ENCODE peak calls at places on chromosome 12, in six cellular contexts. One of them, this sample, is unnamed.

GRCh38 chr12:47734725-47735480 is 9.6 kb upstream of the ENDOU start:
- DNase-seq in PC-9: no peak
- DNase-seq in PC-3: no peak
- DNase-seq in left lung: no peak
- DNase-seq in Peyer's patch: no peak
- DNase-seq in uterus: no peak
- DNase-seq in this sample: no peak

GRCh38 chr12:127230843-127231260 is 1036.1 kb upstream of the TMEM132C start:
- DNase-seq in PC-9: peak
- DNase-seq in PC-3: peak
- DNase-seq in left lung: no peak
- DNase-seq in Peyer's patch: no peak
- DNase-seq in uterus: no peak
- DNase-seq in this sample: no peak

GRCh38 chr12:127685476-127686234 is 581.3 kb upstream of the TMEM132C start:
- DNase-seq in PC-9: no peak
- DNase-seq in PC-3: no peak
- DNase-seq in left lung: no peak
- DNase-seq in Peyer's patch: no peak
- DNase-seq in uterus: no peak
- DNase-seq in this sample: no peak

GRCh38 chr12:24719293-24719721 is 229.6 kb downstream of the BCAT1 start:
- DNase-seq in PC-9: no peak
- DNase-seq in PC-3: no peak
- DNase-seq in left lung: no peak
- DNase-seq in Peyer's patch: no peak
- DNase-seq in uterus: no peak
- DNase-seq in this sample: no peak

GRCh38 chr12:12439636-12440035 is 82.8 kb downstream of the BORCS5 start:
- DNase-seq in PC-9: no peak
- DNase-seq in PC-3: peak
- DNase-seq in left lung: no peak
- DNase-seq in Peyer's patch: no peak
- DNase-seq in uterus: no peak
- DNase-seq in this sample: no peak

GRCh38 chr12:15688202-15688736 is 100.9 kb downstream of the EPS8 start:
- DNase-seq in PC-9: no peak
- DNase-seq in PC-3: no peak
- DNase-seq in left lung: peak
- DNase-seq in Peyer's patch: peak
- DNase-seq in uterus: no peak
- DNase-seq in this sample: peak

GRCh38 chr12:129959889-129960288 is 56.1 kb upstream of the TMEM132D start:
- DNase-seq in PC-9: no peak
- DNase-seq in PC-3: no peak
- DNase-seq in left lung: no peak
- DNase-seq in Peyer's patch: no peak
- DNase-seq in uterus: no peak
- DNase-seq in this sample: no peak

GRCh38 chr12:94769040-94769420 is 118.7 kb upstream of the TMCC3 start:
- DNase-seq in PC-9: no peak
- DNase-seq in PC-3: no peak
- DNase-seq in left lung: no peak
- DNase-seq in Peyer's patch: peak
- DNase-seq in uterus: no peak
- DNase-seq in this sample: no peak

GRCh38 chr12:27906658-27907473 is 65.7 kb downstream of the PTHLH start:
- DNase-seq in PC-9: no peak
- DNase-seq in PC-3: no peak
- DNase-seq in left lung: no peak
- DNase-seq in Peyer's patch: no peak
- DNase-seq in uterus: no peak
- DNase-seq in this sample: no peak

GRCh38 chr12:1533205-1533601 is 61.2 kb downstream of the FBXL14 start:
- DNase-seq in PC-9: no peak
- DNase-seq in PC-3: no peak
- DNase-seq in left lung: no peak
- DNase-seq in Peyer's patch: no peak
- DNase-seq in uterus: no peak
- DNase-seq in this sample: no peak

GRCh38 chr12:6306599-6307220 is 3.8 kb upstream of the PLEKHG6 start:
- DNase-seq in PC-9: peak
- DNase-seq in PC-3: no peak
- DNase-seq in left lung: no peak
- DNase-seq in Peyer's patch: no peak
- DNase-seq in uterus: no peak
- DNase-seq in this sample: no peak
- H3K27ac ChIP-seq in PC-9: no peak
- H3K27ac ChIP-seq in PC-3: no peak
- H3K27ac ChIP-seq in left lung: peak
- H3K27ac ChIP-seq in Peyer's patch: no peak
- H3K27ac ChIP-seq in uterus: no peak
- H3K27ac ChIP-seq in this sample: no peak

DNA sequence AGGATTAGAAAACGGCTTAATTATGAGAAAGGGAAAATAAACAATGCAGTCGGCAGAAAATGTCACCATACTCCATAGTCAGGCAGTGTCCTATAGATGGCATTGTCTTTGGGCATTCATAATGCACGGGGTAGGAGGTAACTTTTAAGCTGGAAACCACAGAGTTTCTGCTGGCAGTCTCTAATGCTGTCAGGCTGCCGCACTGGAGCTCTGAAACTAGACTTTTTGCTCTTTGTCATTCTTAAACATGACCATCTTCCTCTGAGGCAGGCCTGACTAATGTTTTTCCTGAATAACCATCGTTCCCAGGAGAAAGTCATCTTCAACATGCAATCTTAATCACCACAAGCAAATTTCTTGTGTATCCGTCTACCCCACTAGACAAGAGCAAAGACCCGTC is 108.8 kb downstream of the ETNK1 start:
- DNase-seq in PC-9: no peak
- DNase-seq in PC-3: no peak
- DNase-seq in left lung: no peak
- DNase-seq in Peyer's patch: no peak
- DNase-seq in uterus: no peak
- DNase-seq in this sample: no peak
- H3K4me3 ChIP-seq in PC-9: no peak
- H3K4me3 ChIP-seq in PC-3: no peak
- H3K4me3 ChIP-seq in left lung: no peak
- H3K4me3 ChIP-seq in Peyer's patch: no peak
- H3K4me3 ChIP-seq in uterus: no peak
- H3K4me3 ChIP-seq in this sample: no peak

DNA sequence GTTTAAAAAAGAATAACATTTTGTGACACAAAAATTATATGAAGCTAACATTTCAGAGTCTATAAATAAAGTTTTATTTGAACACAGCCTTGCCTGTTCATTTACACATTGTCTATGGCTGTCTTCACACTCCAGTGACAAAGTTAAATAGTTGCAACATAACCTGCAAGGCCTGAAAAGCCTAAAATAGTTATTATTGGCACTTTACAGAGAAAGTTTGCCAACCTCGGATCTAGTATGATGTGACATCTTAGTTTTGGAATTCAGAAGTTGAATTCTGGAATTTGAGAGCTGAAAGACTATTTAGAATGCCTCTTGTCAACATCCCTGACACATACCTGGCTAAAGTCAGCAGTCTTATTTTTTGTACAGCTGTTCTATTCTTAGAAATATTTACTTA is 68.3 kb downstream of the DYRK2 start:
- DNase-seq in PC-9: peak
- DNase-seq in PC-3: peak
- DNase-seq in left lung: no peak
- DNase-seq in Peyer's patch: no peak
- DNase-seq in uterus: no peak
- DNase-seq in this sample: no peak
- H3K27ac ChIP-seq in PC-9: peak
- H3K27ac ChIP-seq in PC-3: no peak
- H3K27ac ChIP-seq in left lung: no peak
- H3K27ac ChIP-seq in Peyer's patch: no peak
- H3K27ac ChIP-seq in uterus: no peak
- H3K27ac ChIP-seq in this sample: peak

GRCh38 chr12:90991952-90992465 is 12.8 kb downstream of the EPYC start:
- DNase-seq in PC-9: no peak
- DNase-seq in PC-3: no peak
- DNase-seq in left lung: no peak
- DNase-seq in Peyer's patch: no peak
- DNase-seq in uterus: no peak
- DNase-seq in this sample: no peak

GRCh38 chr12:90999946-91000345 is 4.8 kb downstream of the EPYC start:
- DNase-seq in PC-9: no peak
- DNase-seq in PC-3: peak
- DNase-seq in left lung: no peak
- DNase-seq in Peyer's patch: no peak
- DNase-seq in uterus: no peak
- DNase-seq in this sample: no peak

GRCh38 chr12:90989617-90990232 is 15.0 kb downstream of the EPYC start:
- DNase-seq in PC-9: no peak
- DNase-seq in PC-3: no peak
- DNase-seq in left lung: no peak
- DNase-seq in Peyer's patch: no peak
- DNase-seq in uterus: no peak
- DNase-seq in this sample: no peak

GRCh38 chr12:90999518-90999917 is 5.3 kb downstream of the EPYC start:
- DNase-seq in PC-9: no peak
- DNase-seq in PC-3: peak
- DNase-seq in left lung: no peak
- DNase-seq in Peyer's patch: no peak
- DNase-seq in uterus: no peak
- DNase-seq in this sample: no peak

GRCh38 chr12:90995041-90995440 is 9.7 kb downstream of the EPYC start:
- DNase-seq in PC-9: no peak
- DNase-seq in PC-3: no peak
- DNase-seq in left lung: no peak
- DNase-seq in Peyer's patch: no peak
- DNase-seq in uterus: no peak
- DNase-seq in this sample: no peak
- H3K4me3 ChIP-seq in PC-9: no peak
- H3K4me3 ChIP-seq in PC-3: no peak
- H3K4me3 ChIP-seq in left lung: no peak
- H3K4me3 ChIP-seq in Peyer's patch: no peak
- H3K4me3 ChIP-seq in uterus: no peak
- H3K4me3 ChIP-seq in this sample: no peak

GRCh38 chr12:124465473-124465872 is 101.9 kb downstream of the NCOR2 start:
- DNase-seq in PC-9: no peak
- DNase-seq in PC-3: no peak
- DNase-seq in left lung: no peak
- DNase-seq in Peyer's patch: no peak
- DNase-seq in uterus: no peak
- DNase-seq in this sample: no peak
- H3K27ac ChIP-seq in PC-9: no peak
- H3K27ac ChIP-seq in PC-3: no peak
- H3K27ac ChIP-seq in left lung: no peak
- H3K27ac ChIP-seq in Peyer's patch: peak
- H3K27ac ChIP-seq in uterus: no peak
- H3K27ac ChIP-seq in this sample: no peak

GRCh38 chr12:112904571-112904970 is 2.2 kb upstream of the OAS1 start:
- DNase-seq in PC-9: no peak
- DNase-seq in PC-3: peak
- DNase-seq in left lung: no peak
- DNase-seq in Peyer's patch: no peak
- DNase-seq in uterus: no peak
- DNase-seq in this sample: no peak

GRCh38 chr12:112905451-112906089 is 1.2 kb upstream of the OAS1 start:
- DNase-seq in PC-9: no peak
- DNase-seq in PC-3: peak
- DNase-seq in left lung: no peak
- DNase-seq in Peyer's patch: no peak
- DNase-seq in uterus: no peak
- DNase-seq in this sample: no peak

GRCh38 chr12:112908548-112908947 is 1.8 kb downstream of the OAS1 start:
- DNase-seq in PC-9: no peak
- DNase-seq in PC-3: no peak
- DNase-seq in left lung: no peak
- DNase-seq in Peyer's patch: no peak
- DNase-seq in uterus: no peak
- DNase-seq in this sample: no peak

GRCh38 chr12:112907415-112908157 is 824 bp downstream of the OAS1 start:
- DNase-seq in PC-9: no peak
- DNase-seq in PC-3: no peak
- DNase-seq in left lung: no peak
- DNase-seq in Peyer's patch: peak
- DNase-seq in uterus: no peak
- DNase-seq in this sample: no peak

DNA sequence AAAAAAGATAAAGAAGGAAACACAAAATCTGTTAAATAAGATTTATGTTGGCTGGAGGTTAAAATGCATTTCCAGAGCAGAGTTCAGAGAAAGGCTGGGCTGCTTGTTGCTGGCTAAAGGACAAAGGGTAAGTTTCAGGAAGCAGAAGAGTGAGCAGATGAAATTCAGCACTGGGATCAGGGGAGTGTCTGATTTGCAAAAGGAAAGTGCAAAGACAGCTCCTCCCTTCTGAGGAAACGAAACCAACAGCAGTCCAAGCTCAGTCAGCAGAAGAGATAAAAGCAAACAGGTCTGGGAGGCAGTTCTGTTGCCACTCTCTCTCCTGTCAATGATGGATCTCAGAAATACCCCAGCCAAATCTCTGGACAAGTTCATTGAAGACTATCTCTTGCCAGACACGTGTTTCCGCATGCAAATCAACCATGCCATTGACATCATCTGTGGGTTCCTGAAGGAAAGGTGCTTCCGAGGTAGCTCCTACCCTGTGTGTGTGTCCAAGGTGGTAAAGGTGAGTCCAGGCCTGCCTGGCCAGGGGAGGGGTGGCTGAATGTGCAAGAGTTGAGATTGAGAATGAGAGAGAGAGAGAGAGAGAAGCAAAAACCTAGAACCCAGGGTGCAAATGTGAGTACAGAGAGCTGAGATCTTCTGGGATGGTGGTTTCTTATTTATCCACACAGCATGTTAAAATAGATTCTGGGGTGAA is at the start of gene OAS1:
- DNase-seq in PC-9: peak
- DNase-seq in PC-3: peak
- DNase-seq in left lung: no peak
- DNase-seq in Peyer's patch: peak
- DNase-seq in uterus: peak
- DNase-seq in this sample: peak
- H3K4me3 ChIP-seq in PC-9: peak
- H3K4me3 ChIP-seq in PC-3: peak
- H3K4me3 ChIP-seq in left lung: peak
- H3K4me3 ChIP-seq in Peyer's patch: peak
- H3K4me3 ChIP-seq in uterus: peak
- H3K4me3 ChIP-seq in this sample: peak

DNA sequence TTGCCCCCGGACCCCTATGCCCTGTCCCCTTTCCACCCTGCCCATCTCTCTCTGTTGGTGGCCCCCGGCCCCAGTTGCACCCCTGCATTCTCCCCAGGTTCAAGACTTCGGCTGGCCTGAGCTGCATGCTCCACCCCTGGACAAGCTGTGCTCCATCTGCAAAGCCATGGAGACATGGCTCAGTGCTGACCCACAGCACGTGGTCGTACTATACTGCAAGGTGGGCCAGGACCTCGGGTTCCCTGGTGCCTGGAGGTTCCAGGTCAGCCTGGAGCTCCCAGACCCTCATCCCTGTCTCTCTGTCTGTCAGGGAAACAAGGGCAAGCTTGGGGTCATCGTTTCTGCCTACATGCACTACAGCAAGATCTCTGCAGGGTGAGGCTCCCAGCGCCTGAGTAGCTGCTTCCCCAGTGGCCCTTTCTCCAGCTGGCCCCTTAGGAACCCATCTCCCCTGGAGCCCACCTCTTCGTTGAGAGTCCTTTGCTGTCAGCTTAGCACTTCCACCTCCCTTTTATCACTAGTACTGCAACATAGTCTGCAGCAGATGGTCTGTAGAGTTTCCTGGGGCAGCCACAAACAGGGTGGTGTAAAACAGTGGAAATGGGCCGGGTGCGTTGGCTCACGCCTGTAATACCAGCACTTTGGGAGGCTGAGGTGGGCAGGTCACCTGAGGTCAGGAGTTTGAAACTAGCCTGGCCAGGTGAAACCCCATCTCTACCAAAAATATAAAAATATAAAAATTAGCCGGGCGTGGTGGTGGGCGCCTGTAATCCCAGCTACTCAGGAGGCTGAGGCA is 5.8 kb downstream of the TNS2 start:
- DNase-seq in PC-9: no peak
- DNase-seq in PC-3: no peak
- DNase-seq in left lung: no peak
- DNase-seq in Peyer's patch: peak
- DNase-seq in uterus: no peak
- DNase-seq in this sample: no peak
- H3K27ac ChIP-seq in PC-9: no peak
- H3K27ac ChIP-seq in PC-3: no peak
- H3K27ac ChIP-seq in left lung: no peak
- H3K27ac ChIP-seq in Peyer's patch: no peak
- H3K27ac ChIP-seq in uterus: peak
- H3K27ac ChIP-seq in this sample: peak

This sample was measured in heart left ventricle.